ENCODE peak calls at places on chromosomes 7 and 10, in seven cellular contexts. M is psoas muscle, Y is lung, E is lower lobe of right lung, P is endodermal cell, A is left lung, Z is Peyer's patch. D is an unnamed sample.

GRCh38 chr10:102188298-102188940 is 36.2 kb downstream of the NOLC1 start:
- DNase-seq in E (no peak), M (no peak), P (no peak), Z (no peak), A (no peak), Y (no peak), D (peak; percentile 30)

GRCh38 chr10:132642732-132643008 is 105.1 kb downstream of the INPP5A start:
- DNase-seq in P (peak; percentile 15), Y (no peak), M (peak; percentile 23), A (no peak), E (no peak), Z (no peak), D (no peak)

GRCh38 chr7:138292951-138293350 is 167.1 kb upstream of the TRIM24 start:
- DNase-seq in A (no peak), Z (no peak), P (no peak), M (no peak), Y (no peak), E (no peak), D (no peak)

GRCh38 chr7:74199551-74200355 is 10.1 kb upstream of the LAT2 start:
- DNase-seq in P (peak; percentile 76), E (no peak), Z (no peak), A (no peak), M (no peak), Y (no peak), D (no peak)

GRCh38 chr10:47175181-47176080 is 124.6 kb upstream of the GDF10 start:
- DNase-seq in E (no peak), Z (no peak), M (no peak), P (peak; percentile 51), A (no peak), Y (no peak), D (no peak)

GRCh38 chr10:86371691-86372090 is 5.1 kb upstream of the GRID1 start:
- DNase-seq in E (no peak), Y (no peak), P (peak; percentile 67), M (no peak), A (no peak), Z (no peak), D (no peak)

GRCh38 chr7:144384555-144385245 is 18.8 kb downstream of the NOBOX start:
- DNase-seq in A (no peak), Y (no peak), P (peak; percentile 72), E (no peak), Z (no peak), M (no peak), D (peak; percentile 38)

GRCh38 chr7:875051-875450 is 1.3 kb upstream of the GET4 start:
- DNase-seq in Z (no peak), A (no peak), P (no peak), M (no peak), Y (no peak), E (no peak), D (no peak)

GRCh38 chr10:1328951-1329614 is 272.9 kb downstream of the WDR37 start:
- DNase-seq in Z (no peak), E (no peak), M (no peak), Y (no peak), A (no peak), P (no peak), D (no peak)

GRCh38 chr7:72337822-72338167 is 74.3 kb downstream of the CALN1 start:
- DNase-seq in Y (no peak), Z (no peak), E (no peak), P (peak; percentile 68), A (no peak), M (no peak), D (no peak)

GRCh38 chr7:105682331-105683070 is 101.2 kb upstream of the EFCAB10 start:
- DNase-seq in P (no peak), Z (no peak), M (no peak), A (no peak), E (no peak), Y (no peak), D (no peak)

GRCh38 chr7:115217373-115217772 is 295.5 kb downstream of the MDFIC start:
- DNase-seq in E (no peak), Z (no peak), A (no peak), P (no peak), M (no peak), Y (no peak), D (no peak)

GRCh38 chr10:14674376-14675050 is 100.2 kb downstream of the FAM107B start:
- DNase-seq in A (no peak), M (no peak), E (no peak), Z (no peak), P (peak; percentile 57), Y (no peak), D (peak; percentile 33)

GRCh38 chr7:70776627-70777101 is 355.3 kb upstream of the GALNT17 start:
- DNase-seq in P (peak; percentile 21), Z (no peak), Y (no peak), E (no peak), A (no peak), M (no peak), D (no peak)

GRCh38 chr7:45709168-45710034 is 135.2 kb downstream of the ADCY1 start:
- DNase-seq in P (peak; percentile 28), E (no peak), Z (no peak), Y (peak; percentile 28), M (peak; percentile 79), A (peak; percentile 71), D (peak; percentile 31)

GRCh38 chr10:104521901-104522827 is 118.9 kb upstream of the SORCS3 start:
- DNase-seq in M (no peak), P (no peak), E (no peak), A (no peak), Z (no peak), Y (no peak), D (no peak)

GRCh38 chr10:43061764-43062163 is 15.1 kb upstream of the RET start:
- DNase-seq in Y (no peak), M (no peak), Z (no peak), P (no peak), E (no peak), A (peak; percentile 45), D (no peak)

GRCh38 chr10:110503528-110504110 is 5.9 kb downstream of the DUSP5 start:
- DNase-seq in M (no peak), Y (no peak), E (no peak), A (no peak), P (no peak), Z (no peak), D (no peak)

GRCh38 chr7:7713730-7714129 is 4.7 kb downstream of the RPA3 start:
- DNase-seq in P (no peak), E (no peak), Y (no peak), Z (no peak), A (no peak), M (no peak), D (no peak)

GRCh38 chr7:6532516-6532915 is 18.7 kb downstream of the GRID2IP start:
- DNase-seq in Y (no peak), A (no peak), E (no peak), Z (no peak), M (no peak), P (peak; percentile 49), D (no peak)

GRCh38 chr10:56928717-56929116 is 567.7 kb upstream of the ZWINT start:
- DNase-seq in P (no peak), M (no peak), Z (no peak), E (no peak), Y (no peak), A (no peak), D (no peak)

GRCh38 chr7:117113871-117114270 is 160.6 kb downstream of the ST7 start:
- DNase-seq in Y (no peak), P (no peak), E (no peak), M (no peak), A (no peak), Z (no peak), D (no peak)

GRCh38 chr10:129602938-129603520 is 136.0 kb downstream of the MGMT start:
- DNase-seq in A (no peak), Y (no peak), P (no peak), E (no peak), M (no peak), Z (no peak), D (no peak)

GRCh38 chr10:129605266-129605985 is 138.4 kb downstream of the MGMT start:
- DNase-seq in A (no peak), P (peak; percentile 20), Z (no peak), Y (no peak), M (no peak), E (no peak), D (no peak)

GRCh38 chr10:129607607-129608006 is 140.6 kb downstream of the MGMT start:
- DNase-seq in A (no peak), E (no peak), P (peak; percentile 10), Y (no peak), M (no peak), Z (no peak), D (no peak)

GRCh38 chr10:129604333-129605032 is 137.4 kb downstream of the MGMT start:
- DNase-seq in Y (no peak), P (peak; percentile 16), E (no peak), Z (no peak), A (no peak), M (no peak), D (no peak)

GRCh38 chr10:129605986-129606518 is 139.0 kb downstream of the MGMT start:
- DNase-seq in M (no peak), E (no peak), Z (peak; percentile 69), A (peak; percentile 48), Y (no peak), P (peak; percentile 35), D (peak; percentile 27)
- H3K4me3 ChIP-seq in M (peak overlapping the region; percentile 19), E (no peak overlapping the region), Z (no peak overlapping the region), A (no peak overlapping the region), Y (no peak overlapping the region), P (no peak overlapping the region), D (no peak overlapping the region)

GRCh38 chr10:33133557-33133956 is 175.5 kb upstream of the ITGB1 start:
- DNase-seq in M (no peak), Y (no peak), E (no peak), Z (no peak), A (no peak), P (no peak), D (no peak)

GRCh38 chr10:33136271-33136670 is 178.2 kb upstream of the ITGB1 start:
- DNase-seq in Z (no peak), Y (no peak), M (no peak), E (no peak), P (no peak), A (no peak), D (no peak)

GRCh38 chr10:33132626-33133025 is 174.6 kb upstream of the ITGB1 start:
- DNase-seq in P (peak; percentile 71), M (no peak), A (no peak), Y (no peak), Z (no peak), E (no peak), D (no peak)

GRCh38 chr10:33136781-33137180 is 178.8 kb upstream of the ITGB1 start:
- DNase-seq in M (no peak), E (no peak), A (no peak), Y (no peak), Z (no peak), P (no peak), D (no peak)

GRCh38 chr10:33134011-33134751 is 176.2 kb upstream of the ITGB1 start:
- DNase-seq in M (no peak), P (no peak), A (no peak), E (peak; percentile 69), Z (no peak), Y (peak; percentile 83), D (peak; percentile 72)
- H3K4me1 ChIP-seq in M (no peaks in the 10 kb centered on the region), P (no peaks in the 10 kb centered on the region), A (no peaks in the 10 kb centered on the region), E (peaks cover 8% of the 10 kb centered on the region), Z (no peaks in the 10 kb centered on the region), Y (no peaks in the 10 kb centered on the region), D (peaks cover 5% of the 10 kb centered on the region)

GRCh38 chr10:84541289-84541637 is 212.9 kb downstream of the CCSER2 start:
- DNase-seq in Z (no peak), M (no peak), Y (peak; percentile 28), A (no peak), E (no peak), P (peak; percentile 87), D (no peak)
- H3K4me3 ChIP-seq in Z (no peak overlapping the region), M (no peak overlapping the region), Y (no peak overlapping the region), A (no peak overlapping the region), E (peak overlapping the region; percentile 53), P (no peak overlapping the region), D (no peak overlapping the region)

GRCh38 chr10:78981257-78981969 is 87.4 kb upstream of the ZMIZ1 start:
- DNase-seq in M (peak; percentile 14), A (no peak), Z (no peak), P (peak; percentile 58), Y (no peak), E (no peak), D (no peak)
- H3K4me1 ChIP-seq in M (peaks cover 14% of the 10 kb centered on the region), A (peaks cover 18% of the 10 kb centered on the region), Z (no peaks in the 10 kb centered on the region), P (peaks cover 6% of the 10 kb centered on the region), Y (no peaks in the 10 kb centered on the region), E (peaks cover 10% of the 10 kb centered on the region), D (no peaks in the 10 kb centered on the region)

D was measured in transverse colon.